ENCODE peak calls at places on chromosomes 6 and 20, in eight cellular contexts. Z, P, E, L, J, R, D and I are unnamed samples. For H3K4me1, the result is how much of the 10 kb centered on the place peaks cover.

GRCh38 chr6:167730441-167730840 is 96.3 kb upstream of the AFDN start:
- DNase-seq in L (no peak), R (no peak), Z (no peak), J (no peak), P (no peak), E (no peak), D (no peak), I (no peak)

GRCh38 chr6:98924647-98925046 is 23.1 kb downstream of the FBXL4 start:
- DNase-seq in P (no peak), D (peak), Z (no peak), E (peak), R (no peak), J (no peak), L (no peak), I (no peak)

GRCh38 chr6:72371473-72371872 is 250.4 kb upstream of the KCNQ5 start:
- DNase-seq in Z (no peak), E (no peak), P (no peak), L (no peak), R (no peak), D (no peak), J (no peak), I (no peak)

GRCh38 chr20:38968090-38968489 is 5.9 kb downstream of the DHX35 start:
- DNase-seq in P (no peak), J (no peak), R (no peak), Z (no peak), L (no peak), E (no peak), D (no peak), I (no peak)

GRCh38 chr20:35339007-35339406 is 46.8 kb upstream of the FAM83C start:
- DNase-seq in D (no peak), P (peak), R (no peak), Z (no peak), L (no peak), E (no peak), J (no peak), I (no peak)

GRCh38 chr6:7417684-7418083 is 28.1 kb downstream of the RIOK1 start:
- DNase-seq in L (no peak), E (no peak), P (no peak), J (no peak), R (no peak), D (no peak), Z (no peak), I (no peak)

GRCh38 chr6:132962936-132963579 is 148.7 kb downstream of the RPS12 start:
- DNase-seq in J (peak), L (peak), R (peak), D (peak), E (peak), Z (peak), P (peak), I (no peak)

GRCh38 chr6:127842562-127842961 is 58.3 kb downstream of the THEMIS start:
- DNase-seq in P (no peak), L (no peak), D (no peak), Z (no peak), J (no peak), E (no peak), R (no peak), I (no peak)

GRCh38 chr6:28775405-28776129 is 148.2 kb downstream of the TRIM27 start:
- DNase-seq in D (no peak), R (no peak), J (no peak), L (no peak), P (no peak), E (no peak), Z (no peak), I (peak)

GRCh38 chr6:144327081-144327480 is 41.9 kb downstream of the UTRN start:
- DNase-seq in L (no peak), E (no peak), J (no peak), R (peak), P (no peak), D (no peak), Z (no peak), I (no peak)
- H3K4me3 ChIP-seq in L (no peak), E (no peak), J (peak), R (peak), P (no peak), D (no peak), Z (no peak), I (no peak)

GRCh38 chr6:33874136-33874535 is 70.3 kb upstream of the MLN start:
- DNase-seq in L (no peak), Z (no peak), P (no peak), J (no peak), R (no peak), E (no peak), D (no peak), I (no peak)
- H3K4me1 ChIP-seq in L (under half), Z (under half), P (under half), J (under half), R (under half), E (under half), D (under half), I (under half)

GRCh38 chr20:49186535-49187329 is 1.4 kb downstream of the STAU1 start:
- DNase-seq in P (peak), D (no peak), E (no peak), Z (no peak), R (peak), J (no peak), L (peak), I (peak)
- H3K4me3 ChIP-seq in P (peak), D (peak), E (peak), Z (peak), R (peak), J (peak), L (peak), I (peak)

GRCh38 chr20:11247943-11248475 is 574.2 kb upstream of the JAG1 start:
- DNase-seq in E (no peak), L (no peak), Z (no peak), J (no peak), D (no peak), P (no peak), R (no peak), I (no peak)

GRCh38 chr20:11246251-11246775 is 572.5 kb upstream of the JAG1 start:
- DNase-seq in R (no peak), J (no peak), Z (no peak), P (no peak), E (no peak), D (no peak), L (no peak), I (no peak)

GRCh38 chr20:11247059-11247630 is 573.3 kb upstream of the JAG1 start:
- DNase-seq in P (no peak), E (no peak), D (no peak), J (no peak), L (no peak), Z (no peak), R (no peak), I (no peak)

GRCh38 chr20:11242320-11242719 is 568.5 kb upstream of the JAG1 start:
- DNase-seq in R (no peak), Z (no peak), D (no peak), J (no peak), L (no peak), P (no peak), E (no peak), I (no peak)

DNA sequence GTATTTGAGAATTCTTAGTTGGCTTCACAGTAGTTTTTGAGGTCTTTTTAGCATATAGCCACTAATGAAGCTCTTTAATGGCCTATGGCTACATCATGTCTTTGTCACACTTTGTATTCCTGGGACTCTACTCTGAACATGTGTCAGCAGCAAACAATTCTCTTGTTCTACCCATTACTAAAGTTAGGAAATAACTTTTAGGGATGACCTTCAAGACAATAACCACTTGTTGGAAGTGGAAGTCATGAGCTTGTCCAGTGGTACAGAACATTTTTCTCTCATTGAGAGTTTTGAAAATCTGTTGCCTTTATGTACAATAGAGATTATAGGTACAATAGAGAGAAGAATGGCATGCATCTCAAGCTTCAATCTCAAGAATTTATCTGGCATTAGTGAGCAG is 571.6 kb upstream of the JAG1 start:
- DNase-seq in D (no peak), L (no peak), E (no peak), J (no peak), R (no peak), P (no peak), Z (no peak), I (no peak)
- H3K4me1 ChIP-seq in D (under half), L (under half), E (under half), J (under half), R (under half), P (under half), Z (under half), I (under half)

GRCh38 chr20:8131598-8132014 is 460 bp upstream of the PLCB1 start:
- DNase-seq in L (peak), D (peak), J (no peak), Z (no peak), E (no peak), R (no peak), P (peak), I (no peak)
- H3K4me3 ChIP-seq in L (peak), D (peak), J (peak), Z (peak), E (peak), R (peak), P (peak), I (peak)

GRCh38 chr6:108623995-108624394 is 63.3 kb downstream of the FOXO3 start:
- DNase-seq in L (no peak), Z (no peak), J (no peak), D (no peak), P (no peak), R (no peak), E (no peak), I (no peak)

GRCh38 chr6:108630050-108630714 is 69.5 kb downstream of the FOXO3 start:
- DNase-seq in L (no peak), J (no peak), D (no peak), Z (no peak), R (no peak), P (no peak), E (no peak), I (no peak)

GRCh38 chr6:108626777-108627176 is 66.1 kb downstream of the FOXO3 start:
- DNase-seq in R (no peak), D (no peak), J (no peak), E (no peak), Z (no peak), L (no peak), P (no peak), I (no peak)

GRCh38 chr6:108632441-108632840 is 71.7 kb downstream of the FOXO3 start:
- DNase-seq in D (no peak), R (no peak), J (no peak), E (no peak), Z (no peak), L (no peak), P (no peak), I (no peak)

DNA sequence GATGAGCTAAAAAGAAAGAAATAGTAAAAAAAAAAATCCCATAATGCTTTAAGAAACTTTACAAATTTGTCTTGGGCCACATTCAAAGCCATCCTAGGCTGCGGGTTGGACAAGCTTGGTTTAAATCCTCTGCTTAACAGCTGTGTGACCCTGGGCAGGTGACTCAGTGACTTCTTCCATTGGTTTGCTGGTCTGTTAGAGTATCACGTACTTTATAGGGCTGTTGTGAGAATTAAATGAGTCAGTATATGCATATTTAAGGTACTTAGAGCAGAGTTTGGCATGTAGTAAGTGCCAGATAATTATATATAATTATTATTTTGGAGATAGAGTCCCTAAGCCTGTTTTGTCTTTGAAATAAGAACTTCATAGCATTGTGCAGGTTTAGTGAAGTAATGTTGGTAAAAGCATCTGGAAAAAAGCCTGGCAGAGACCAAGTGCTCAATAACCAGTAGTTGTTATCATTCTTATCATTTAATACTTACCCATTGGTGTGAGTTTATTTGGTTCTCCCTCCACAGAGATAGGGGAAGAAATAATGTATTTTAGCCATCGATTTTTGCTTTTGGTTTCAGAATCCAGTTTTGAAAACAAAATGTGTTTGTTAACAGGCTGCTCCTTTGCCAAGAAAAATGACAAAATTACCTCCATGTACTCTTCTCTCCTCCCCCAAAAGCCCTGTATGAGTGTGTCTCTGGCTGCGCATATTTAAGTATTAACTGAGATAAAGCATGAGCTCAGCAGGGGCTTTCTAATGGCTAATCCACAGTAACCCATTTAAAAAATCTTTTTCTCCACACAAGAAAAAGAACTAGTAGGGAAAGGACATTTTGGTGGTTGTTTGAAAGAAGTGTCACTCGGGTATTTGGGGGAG is 67.2 kb downstream of the FOXO3 start:
- DNase-seq in L (no peak), P (peak), J (no peak), Z (no peak), E (no peak), R (no peak), D (no peak), I (no peak)
- H3K4me1 ChIP-seq in L (half or more), P (under half), J (under half), Z (under half), E (under half), R (under half), D (half or more), I (half or more)

GRCh38 chr6:1614448-1614766 is 4.7 kb downstream of the FOXC1 start:
- DNase-seq in P (no peak), D (no peak), J (no peak), R (no peak), Z (no peak), E (no peak), L (no peak), I (no peak)

GRCh38 chr6:1612902-1613301 is 3.2 kb downstream of the FOXC1 start:
- DNase-seq in J (no peak), L (no peak), Z (no peak), P (peak), E (no peak), R (no peak), D (no peak), I (no peak)

GRCh38 chr6:1612386-1612893 is 2.7 kb downstream of the FOXC1 start:
- DNase-seq in Z (no peak), E (no peak), L (no peak), J (no peak), D (no peak), P (no peak), R (no peak), I (no peak)

GRCh38 chr6:1614767-1615650 is 5.3 kb downstream of the FOXC1 start:
- DNase-seq in D (peak), J (no peak), Z (no peak), E (no peak), P (no peak), R (no peak), L (peak), I (no peak)

DNA sequence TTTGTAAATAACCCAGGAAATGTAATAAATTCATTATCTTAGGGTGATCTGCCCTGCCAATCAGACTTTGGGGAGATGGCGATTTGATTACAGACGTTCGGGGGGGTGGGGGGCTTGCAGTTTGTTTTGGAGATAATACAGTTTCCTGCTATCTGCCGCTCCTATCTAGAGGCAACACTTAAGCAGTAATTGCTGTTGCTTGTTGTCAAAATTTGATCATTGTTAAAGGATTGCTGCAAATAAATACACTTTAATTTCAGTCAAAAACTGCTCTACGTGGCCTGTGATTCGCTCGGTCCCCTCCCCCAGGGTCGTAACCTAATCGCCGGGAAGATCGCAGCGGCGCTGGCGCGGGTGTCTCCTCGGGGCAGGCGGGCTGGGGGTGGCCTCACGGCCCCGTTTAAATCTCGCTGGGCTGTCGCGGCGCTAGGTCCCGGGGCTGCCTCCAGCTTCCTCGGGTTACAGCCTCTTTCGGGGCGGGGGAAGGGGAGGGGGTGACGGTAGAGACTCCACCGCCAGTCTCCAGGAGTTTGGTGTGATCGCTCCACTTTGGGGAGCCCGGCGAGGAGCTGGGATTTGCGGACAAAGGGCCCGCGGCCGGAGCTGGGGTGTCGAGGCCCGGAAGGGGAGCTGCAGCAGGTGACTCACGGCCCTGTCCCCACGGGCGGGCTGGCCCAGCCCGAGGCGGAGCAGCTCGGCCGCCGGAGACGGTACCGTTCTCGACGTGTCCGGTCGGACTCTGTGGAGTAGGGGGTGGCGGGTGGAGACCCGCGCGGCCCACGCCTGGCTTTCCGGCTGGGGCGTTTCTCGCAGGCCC is 4.1 kb downstream of the FOXC1 start:
- DNase-seq in E (no peak), L (no peak), Z (no peak), J (no peak), D (peak), P (peak), R (no peak), I (no peak)
- H3K4me3 ChIP-seq in E (no peak), L (peak), Z (peak), J (peak), D (peak), P (peak), R (peak), I (peak)